ENCODE peak calls at places on chromosomes 6 and 20, in ten cellular contexts. R is HFFc6, O is aorta, P is foreskin fibroblast, Z is fibroblast of pulmonary artery, S is amygdala, T is GM19239, U is K562, M is T-helper 1 cell, F is NCI-H1092 treated with DMSO at 0.1 percent for 48 hours. I is an unnamed sample.

GRCh38 chr6:166678426-166678825 is 51.4 kb upstream of the RPS6KA2 start:
- DNase-seq in O (no peak), R (peak), U (no peak), P (no peak), S (no peak), Z (peak), T (no peak), M (no peak), F (no peak), I (no peak)

GRCh38 chr6:99592900-99593299 is 13.7 kb upstream of the PRDM13 start:
- DNase-seq in M (no peak), O (no peak), S (no peak), F (no peak), Z (peak), P (peak), T (no peak), R (no peak), U (no peak), I (no peak)

GRCh38 chr20:44457016-44457415 is 18.7 kb upstream of the TTPAL start:
- DNase-seq in R (no peak), P (peak), S (no peak), O (peak), T (no peak), F (no peak), M (no peak), Z (no peak), U (peak), I (no peak)

GRCh38 chr6:170063431-170063830 is 227.4 kb downstream of the DLL1 start:
- DNase-seq in M (no peak), R (no peak), U (no peak), O (peak), F (no peak), T (no peak), Z (no peak), S (no peak), P (no peak), I (no peak)

GRCh38 chr6:7445076-7445475 is 55.5 kb downstream of the RIOK1 start:
- DNase-seq in R (no peak), U (no peak), S (no peak), O (no peak), M (no peak), F (no peak), T (no peak), Z (no peak), P (no peak), I (no peak)

GRCh38 chr20:44979090-44979621 is 12.8 kb downstream of the STK4 start:
- DNase-seq in F (no peak), S (peak), O (no peak), T (no peak), M (peak), U (peak), P (no peak), R (no peak), Z (peak), I (no peak)

GRCh38 chr20:6123650-6124014 is 802 bp upstream of the FERMT1 start:
- DNase-seq in M (no peak), Z (no peak), S (no peak), T (no peak), F (no peak), O (no peak), R (no peak), P (no peak), U (no peak), I (no peak)

GRCh38 chr6:10412165-10412947 is 2.5 kb downstream of the TFAP2A start:
- DNase-seq in T (peak), P (peak), M (peak), O (no peak), R (peak), S (no peak), F (peak), Z (peak), U (no peak), I (no peak)

GRCh38 chr6:69796081-69796626 is 656 bp downstream of the LMBRD1 start:
- DNase-seq in R (no peak), S (peak), Z (peak), P (peak), U (peak), M (peak), O (no peak), F (peak), T (no peak), I (peak)

GRCh38 chr20:51491393-51491792 is 51.1 kb downstream of the NFATC2 start:
- DNase-seq in Z (no peak), R (no peak), O (no peak), P (no peak), T (no peak), U (no peak), M (no peak), F (no peak), S (no peak), I (no peak)

GRCh38 chr20:37989601-37990001 is 43.7 kb downstream of the TTI1 start:
- DNase-seq in F (no peak), Z (peak), T (no peak), U (no peak), O (no peak), R (no peak), P (no peak), M (peak), S (no peak), I (no peak)

GRCh38 chr6:45566882-45567281 is 189.1 kb upstream of the SUPT3H start:
- DNase-seq in P (peak), T (no peak), F (no peak), R (no peak), O (no peak), M (no peak), U (no peak), Z (peak), S (no peak), I (no peak)